ENCODE peak calls at places on chromosomes 5 and 9, in four cellular contexts. S is lower lobe of right lung, Q is OCI-LY7, I is GM23248. P is an unnamed sample. For H3K36me3, the result is how much of the 10 kb centered on the place peaks cover.

GRCh38 chr5:149452665-149453617 is 73.8 kb upstream of the IL17B start:
- DNase-seq in S (no peak), Q (no peak), I (peak), P (peak)

GRCh38 chr9:112439171-112439570 is 47.5 kb upstream of the KIAA1958 start:
- DNase-seq in S (no peak), Q (no peak), I (no peak), P (no peak)

GRCh38 chr5:175902013-175902412 is 30.6 kb downstream of the CPLX2 start:
- DNase-seq in S (no peak), Q (no peak), I (no peak), P (no peak)

GRCh38 chr5:76402880-76403712 is at the start of gene IQGAP2:
- DNase-seq in S (peak), Q (peak), I (peak), P (peak)

GRCh38 chr9:136947955-136948510 is 3.0 kb downstream of the C8G start:
- DNase-seq in S (no peak), Q (peak), I (peak), P (no peak)

GRCh38 chr5:175027390-175027789 is 303.0 kb downstream of the MSX2 start:
- DNase-seq in S (no peak), Q (no peak), I (no peak), P (no peak)

GRCh38 chr9:112556497-112557085 is 70.0 kb downstream of the KIAA1958 start:
- DNase-seq in S (no peak), Q (no peak), I (peak), P (no peak)

GRCh38 chr5:122153774-122154173 is 24.4 kb downstream of the ZNF474 start:
- DNase-seq in S (no peak), Q (no peak), I (no peak), P (no peak)

GRCh38 chr5:2143088-2143487 is 260.4 kb upstream of the IRX4 start:
- DNase-seq in S (no peak), Q (no peak), I (no peak), P (no peak)

GRCh38 chr5:147887026-147887627 is 8.6 kb downstream of the SCGB3A2 start:
- DNase-seq in S (no peak), Q (peak), I (peak), P (no peak)

GRCh38 chr9:124212381-124213050 is 45.2 kb upstream of the NEK6 start:
- DNase-seq in S (no peak), Q (no peak), I (peak), P (peak)

GRCh38 chr9:8186553-8186952 is 387.0 kb upstream of the DMAC1 start:
- DNase-seq in S (no peak), Q (peak), I (no peak), P (no peak)

GRCh38 chr5:76376141-76376900 is 26.8 kb upstream of the IQGAP2 start:
- DNase-seq in S (no peak), Q (no peak), I (peak), P (no peak)

GRCh38 chr5:87776785-87777184 is 364.1 kb upstream of the CCNH start:
- DNase-seq in S (no peak), Q (no peak), I (no peak), P (no peak)

GRCh38 chr9:136015656-136016055 is 54.5 kb upstream of the UBAC1 start:
- DNase-seq in S (peak), Q (no peak), I (no peak), P (no peak)

GRCh38 chr5:96610747-96611146 is 51.4 kb upstream of the CAST start:
- DNase-seq in S (no peak), Q (no peak), I (no peak), P (no peak)

GRCh38 chr5:96619946-96620345 is 42.2 kb upstream of the CAST start:
- DNase-seq in S (no peak), Q (no peak), I (no peak), P (no peak)

GRCh38 chr5:96614110-96614691 is 48.0 kb upstream of the CAST start:
- DNase-seq in S (no peak), Q (peak), I (peak), P (peak)

GRCh38 chr5:96616801-96617200 is 45.4 kb upstream of the CAST start:
- DNase-seq in S (no peak), Q (no peak), I (no peak), P (no peak)

DNA sequence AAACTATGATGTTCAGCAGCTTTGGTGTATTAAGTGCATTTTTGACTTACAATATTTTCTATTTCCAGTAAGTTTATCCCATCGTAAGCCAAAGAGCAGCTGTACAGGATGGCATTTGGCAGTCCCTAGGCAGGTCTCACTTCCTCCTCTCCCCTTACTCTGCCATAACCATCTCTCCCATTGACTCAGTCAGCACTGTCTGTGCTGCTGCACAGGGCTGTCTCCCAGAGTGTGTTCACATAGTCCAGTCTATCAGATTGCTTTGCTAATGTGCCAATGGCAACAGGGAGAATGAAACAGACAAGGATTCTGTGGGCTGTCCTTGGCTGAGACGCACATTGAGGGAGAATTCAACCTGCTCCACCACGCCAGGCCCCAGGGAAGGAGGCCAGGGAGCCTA is 47.0 kb upstream of the CAST start:
- DNase-seq in S (no peak), Q (no peak), I (no peak), P (no peak)
- H3K27ac ChIP-seq in S (no peak), Q (no peak), I (no peak), P (peak)

GRCh38 chr9:117718085-117718484 is 13.9 kb downstream of the TLR4 start:
- DNase-seq in S (no peak), Q (peak), I (peak), P (no peak)

GRCh38 chr9:117714282-117714681 is 10.1 kb downstream of the TLR4 start:
- DNase-seq in S (no peak), Q (no peak), I (no peak), P (no peak)

GRCh38 chr9:117718701-117719100 is 14.5 kb downstream of the TLR4 start:
- DNase-seq in S (no peak), Q (no peak), I (peak), P (no peak)

GRCh38 chr9:117719161-117719560 is 15.0 kb downstream of the TLR4 start:
- DNase-seq in S (no peak), Q (no peak), I (no peak), P (no peak)

GRCh38 chr9:117715411-117715989 is 11.3 kb downstream of the TLR4 start:
- DNase-seq in S (no peak), Q (no peak), I (peak), P (no peak)
- H3K36me3 ChIP-seq in S (under half), Q (under half), I (under half), P (under half)

DNA sequence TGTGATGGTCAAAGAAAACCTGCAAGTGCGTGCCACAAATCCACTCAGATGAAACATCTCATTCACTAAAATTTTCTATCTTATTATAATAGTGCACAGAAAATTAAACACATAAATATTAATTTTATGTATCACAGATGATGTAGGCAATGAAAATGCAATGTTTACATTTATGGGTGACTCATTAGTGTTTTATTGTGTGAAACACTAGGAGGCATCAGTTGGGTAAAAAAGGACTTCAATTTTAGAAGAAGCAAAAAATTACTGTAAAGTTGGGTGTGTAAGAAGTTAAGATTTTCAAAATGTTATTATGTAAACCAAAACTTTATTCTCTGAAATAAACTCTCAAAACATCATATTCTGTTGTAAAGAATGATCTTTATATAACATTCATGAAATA is 4.0 kb downstream of the MEF2C start:
- DNase-seq in S (no peak), Q (no peak), I (peak), P (no peak)
- H3K27ac ChIP-seq in S (no peak), Q (no peak), I (no peak), P (peak)

DNA sequence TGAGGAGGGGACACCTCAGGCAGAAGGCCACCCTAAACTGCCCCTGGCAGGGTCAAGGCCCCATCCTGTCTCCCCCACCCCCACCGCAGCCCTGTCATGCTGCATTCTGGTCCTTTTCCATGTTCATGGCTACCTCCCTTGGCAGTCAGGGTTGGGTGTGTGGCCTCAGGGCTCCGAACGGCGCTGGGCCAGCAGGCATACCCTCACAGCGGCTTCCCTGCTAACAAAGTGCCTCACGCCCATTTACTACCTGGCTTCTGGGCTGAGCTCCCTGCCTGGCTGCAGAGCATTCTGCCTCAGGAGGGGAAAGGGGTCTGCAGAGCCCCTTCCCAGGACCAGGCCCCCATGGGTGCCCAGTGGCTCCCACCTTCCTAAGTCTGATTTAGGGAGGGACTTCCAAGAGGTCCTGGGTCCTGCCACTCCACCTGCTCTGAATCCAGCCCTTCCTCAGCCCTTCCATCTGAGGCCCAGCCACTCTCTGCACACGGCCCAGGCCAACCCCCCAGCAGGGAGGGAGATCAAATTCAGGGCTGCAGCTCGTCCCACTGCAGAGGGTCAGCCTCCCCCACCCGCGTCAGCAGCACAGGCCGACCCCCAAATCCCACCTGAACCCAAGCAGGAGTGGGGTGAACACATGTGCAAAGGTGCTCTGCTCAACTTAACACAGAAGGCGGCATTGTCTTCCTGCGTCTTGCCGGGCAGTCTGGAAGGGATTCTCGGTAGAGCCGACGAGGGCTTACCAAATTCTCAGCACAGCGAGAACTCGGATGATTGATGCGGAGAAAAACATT is 115.9 kb upstream of the PHYKPL start:
- DNase-seq in S (peak), Q (no peak), I (no peak), P (no peak)
- H3K36me3 ChIP-seq in S (under half), Q (under half), I (under half), P (under half)

GRCh38 chr9:134671341-134672113 is 29.9 kb downstream of the COL5A1 start:
- DNase-seq in S (peak), Q (no peak), I (peak), P (no peak)

GRCh38 chr9:134670042-134670525 is 28.5 kb downstream of the COL5A1 start:
- DNase-seq in S (no peak), Q (no peak), I (peak), P (no peak)

GRCh38 chr9:134669556-134669955 is 28.0 kb downstream of the COL5A1 start:
- DNase-seq in S (no peak), Q (no peak), I (no peak), P (no peak)

GRCh38 chr9:134666801-134667200 is 25.2 kb downstream of the COL5A1 start:
- DNase-seq in S (no peak), Q (no peak), I (peak), P (no peak)

DNA sequence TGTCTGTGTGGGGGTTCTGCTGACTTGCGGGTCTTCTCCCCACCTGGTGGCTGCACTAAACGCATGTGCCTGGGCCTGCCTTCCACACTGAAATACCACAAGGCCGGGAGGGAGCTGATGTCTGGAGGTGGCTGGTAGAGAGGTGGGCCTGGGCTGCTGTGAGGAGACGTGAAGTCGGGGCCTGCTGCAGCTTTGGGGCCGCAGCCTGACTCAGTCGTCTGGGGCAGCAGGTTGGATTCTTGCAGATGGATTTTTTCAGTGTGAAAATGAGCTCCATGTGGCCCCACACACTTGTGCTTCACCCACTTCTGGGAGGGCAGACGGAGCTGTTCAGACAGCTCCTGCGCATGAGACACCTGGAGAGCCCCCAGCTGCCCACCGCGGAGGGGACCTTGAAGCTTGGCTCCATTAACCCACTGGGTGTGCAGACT is 29.3 kb downstream of the COL5A1 start:
- DNase-seq in S (peak), Q (no peak), I (no peak), P (no peak)
- H3K27ac ChIP-seq in S (no peak), Q (no peak), I (peak), P (peak)

DNA sequence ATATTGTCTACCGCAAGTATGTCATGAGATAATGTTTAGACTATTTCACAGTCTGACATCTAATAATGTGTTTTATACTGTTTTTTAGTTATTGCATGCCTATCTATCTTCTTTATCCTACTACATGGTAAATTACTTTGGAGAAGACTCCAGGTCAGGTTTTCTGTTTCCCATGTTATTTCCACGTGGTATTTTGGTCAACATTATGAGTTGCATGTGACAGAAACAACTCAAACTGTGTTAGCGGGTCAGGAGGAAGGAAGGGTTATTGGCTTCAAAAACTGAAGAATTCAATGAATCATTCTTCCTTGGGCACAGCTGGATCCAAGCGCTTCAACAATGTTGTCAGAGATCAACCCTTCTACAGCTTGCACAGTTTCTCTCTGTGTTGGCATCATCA is 252.1 kb upstream of the CCNG1 start:
- DNase-seq in S (no peak), Q (no peak), I (no peak), P (no peak)
- H3K36me3 ChIP-seq in S (under half), Q (under half), I (under half), P (under half)

DNA sequence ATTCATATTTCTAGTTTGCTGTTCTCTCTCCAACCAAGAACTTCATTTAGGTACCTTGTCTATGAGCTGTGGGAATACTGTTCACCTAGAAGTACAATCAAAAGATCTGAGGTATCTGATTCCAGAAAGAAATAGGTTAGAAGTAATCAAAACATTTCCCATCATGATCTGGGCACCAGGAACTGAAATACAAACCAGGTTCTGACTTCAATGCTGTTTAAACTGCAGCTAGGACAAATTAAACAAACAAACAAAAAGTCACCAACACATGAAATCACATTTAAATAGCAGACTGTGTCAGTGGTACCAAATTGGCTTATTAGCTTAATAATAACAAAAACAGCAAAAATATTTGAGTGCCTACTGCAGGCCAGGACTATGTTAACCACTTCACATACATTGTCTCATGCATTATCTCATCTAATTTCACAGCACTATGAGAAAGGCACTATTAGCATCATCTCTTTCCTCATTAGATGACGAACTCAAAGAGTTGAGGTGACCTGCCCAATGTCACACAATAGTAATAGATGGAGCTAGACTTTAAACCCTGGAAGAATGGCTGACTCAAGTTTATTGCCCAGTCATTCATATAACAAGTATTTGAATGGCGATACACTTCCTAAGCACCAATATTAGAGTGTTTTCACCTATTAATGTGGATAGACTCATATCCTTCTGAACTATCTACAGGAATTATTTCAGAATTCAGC is 14.5 kb downstream of the PLPP1 start:
- DNase-seq in S (no peak), Q (no peak), I (no peak), P (no peak)
- H3K27ac ChIP-seq in S (no peak), Q (no peak), I (no peak), P (no peak)

DNA sequence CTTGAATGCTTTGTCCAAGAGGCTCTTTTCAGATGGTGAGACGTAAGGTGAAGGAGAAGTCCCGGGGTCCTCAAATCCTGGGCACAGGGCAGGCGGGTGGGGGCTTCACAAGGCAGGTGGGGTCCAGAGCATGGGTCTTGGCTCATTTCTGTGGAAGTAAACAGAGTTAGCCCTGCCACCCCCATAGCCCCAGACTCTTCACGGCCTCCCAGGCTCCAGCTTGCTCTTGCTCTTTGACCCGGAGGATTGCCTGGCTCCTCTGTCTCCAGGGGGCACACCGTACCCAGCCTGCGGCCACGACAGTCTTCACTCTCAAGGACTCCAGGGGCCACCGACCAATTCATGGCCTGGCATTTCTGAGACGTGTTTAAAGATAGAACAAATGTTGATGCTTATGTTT is 28.8 kb upstream of the POMT1 start:
- DNase-seq in S (peak), Q (no peak), I (no peak), P (peak)
- H3K36me3 ChIP-seq in S (half or more), Q (half or more), I (half or more), P (half or more)

GRCh38 chr9:88772602-88773001 is 218.7 kb upstream of the S1PR3 start:
- DNase-seq in S (no peak), Q (no peak), I (no peak), P (no peak)

GRCh38 chr9:88773119-88773518 is 218.1 kb upstream of the S1PR3 start:
- DNase-seq in S (no peak), Q (no peak), I (no peak), P (no peak)

GRCh38 chr9:88775037-88775471 is 216.2 kb upstream of the S1PR3 start:
- DNase-seq in S (no peak), Q (no peak), I (peak), P (peak)

GRCh38 chr9:88775559-88775958 is 215.7 kb upstream of the S1PR3 start:
- DNase-seq in S (no peak), Q (no peak), I (no peak), P (no peak)

GRCh38 chr9:88773627-88774244 is 217.5 kb upstream of the S1PR3 start:
- DNase-seq in S (no peak), Q (no peak), I (peak), P (no peak)
- H3K27ac ChIP-seq in S (no peak), Q (no peak), I (peak), P (no peak)

P was measured in tibial artery.